ENCODE peak calls at places on chromosomes 6 and 20, in four cellular contexts. H is heart right ventricle, X is brain microvascular endothelial cell, Q is body of pancreas. R is an unnamed sample.

GRCh38 chr6:15066433-15067337 is 179.2 kb upstream of the JARID2 start:
- DNase-seq in H (no peak), X (peak; percentile 86), Q (no peak), R (peak; percentile 63)

GRCh38 chr6:64691069-64691468 is 1016.0 kb downstream of the EYS start:
- DNase-seq in H (no peak), X (no peak), Q (no peak), R (no peak)

GRCh38 chr20:5818346-5818681 is 68.1 kb downstream of the SHLD1 start:
- DNase-seq in H (no peak), X (no peak), Q (no peak), R (no peak)

GRCh38 chr6:165863801-165864200 is 200.8 kb upstream of the PDE10A start:
- DNase-seq in H (no peak), X (no peak), Q (no peak), R (no peak)

GRCh38 chr6:11889574-11889973 is 111.0 kb upstream of the ADTRP start:
- DNase-seq in H (no peak), X (no peak), Q (no peak), R (no peak)

GRCh38 chr6:56913276-56914138 is 41.4 kb upstream of the BEND6 start:
- DNase-seq in H (no peak), X (no peak), Q (no peak), R (no peak)

GRCh38 chr20:22984611-22985010 is 50.5 kb upstream of the SSTR4 start:
- DNase-seq in H (peak; percentile 18), X (no peak), Q (no peak), R (no peak)

GRCh38 chr6:37524025-37524647 is 24.4 kb upstream of the CCDC167 start:
- DNase-seq in H (no peak), X (peak; percentile 48), Q (no peak), R (no peak)

GRCh38 chr20:51510169-51510568 is 32.4 kb downstream of the NFATC2 start:
- DNase-seq in H (no peak), X (no peak), Q (no peak), R (no peak)

GRCh38 chr6:1479601-1480236 is 90.3 kb downstream of the FOXF2 start:
- DNase-seq in H (no peak), X (no peak), Q (no peak), R (no peak)

GRCh38 chr6:136587527-136587926 is 37.3 kb upstream of the MAP7 start:
- DNase-seq in H (no peak), X (no peak), Q (no peak), R (no peak)

GRCh38 chr6:52361945-52362442 is at the start of gene PAQR8:
- DNase-seq in H (peak; percentile 87), X (peak; percentile 21), Q (peak; percentile 58), R (peak; percentile 86)

GRCh38 chr20:43755390-43755789 is 28.6 kb upstream of the GTSF1L start:
- DNase-seq in H (no peak), X (peak; percentile 61), Q (no peak), R (no peak)

GRCh38 chr6:159790149-159790946 is at the start of gene MRPL18:
- DNase-seq in H (peak; percentile 91), X (peak; percentile 97), Q (peak; percentile 96), R (peak; percentile 95)

GRCh38 chr20:889932-890463 is 26.1 kb downstream of the ANGPT4 start:
- DNase-seq in H (no peak), X (no peak), Q (no peak), R (no peak)

GRCh38 chr6:136668571-136668970 is 118.3 kb upstream of the MAP7 start:
- DNase-seq in H (no peak), X (peak; percentile 52), Q (no peak), R (no peak)

GRCh38 chr20:29878281-29878741 is 1379.2 kb upstream of the DEFB115 start:
- DNase-seq in H (peak; percentile 14), X (no peak), Q (no peak), R (peak; percentile 61)

GRCh38 chr6:82976179-82976578 is 89.5 kb downstream of the UBE3D start:
- DNase-seq in H (no peak), X (no peak), Q (no peak), R (no peak)

GRCh38 chr6:126905917-126906316 is 212.6 kb upstream of the RSPO3 start:
- DNase-seq in H (no peak), X (peak; percentile 36), Q (no peak), R (no peak)

GRCh38 chr6:4102687-4103244 is 23.8 kb upstream of the FAM217A start:
- DNase-seq in H (no peak), X (no peak), Q (peak; percentile 47), R (no peak)

DNA sequence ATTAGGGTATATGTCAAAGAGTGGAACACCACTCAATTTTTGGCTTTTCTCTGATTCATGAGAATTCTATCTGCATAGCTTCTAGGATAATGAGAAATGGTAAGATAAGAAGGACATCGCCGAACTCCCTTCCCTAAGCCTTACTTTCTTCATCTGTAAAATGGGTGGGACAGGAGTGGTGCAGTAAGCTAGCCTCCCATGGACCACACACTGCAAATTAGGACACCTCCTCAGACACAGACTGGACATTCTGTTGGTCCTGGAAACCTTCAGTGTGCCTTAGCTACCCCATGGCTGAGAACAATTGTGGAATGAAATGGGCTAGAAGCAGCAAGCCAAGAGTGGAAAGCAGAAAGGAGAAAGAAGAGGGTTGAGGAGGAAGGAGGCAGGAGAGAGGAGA is 89.6 kb downstream of the BMP7 start:
- DNase-seq in H (no peak), X (no peak), Q (no peak), R (no peak)
- H3K36me3 ChIP-seq in H (no peaks in the 10 kb centered on the region), X (no peaks in the 10 kb centered on the region), Q (no peaks in the 10 kb centered on the region), R (no peaks in the 10 kb centered on the region)

GRCh38 chr6:93779086-93779858 is 359.9 kb upstream of the EPHA7 start:
- DNase-seq in H (peak; percentile 11), X (peak; percentile 77), Q (no peak), R (no peak)
- TF ChIP-seq CTCF in H (no peak), X (peak; percentile 55), Q (no peak), R (no peak)

GRCh38 chr6:118921084-118921483 is 13.9 kb downstream of the MCM9 start:
- DNase-seq in H (no peak), X (no peak), Q (no peak), R (no peak)
- H3K36me3 ChIP-seq in H (peaks cover 100% of the 10 kb centered on the region), X (peaks cover 5% of the 10 kb centered on the region), Q (peaks cover 17% of the 10 kb centered on the region), R (peaks cover 90% of the 10 kb centered on the region)

GRCh38 chr6:16633961-16634360 is 127.3 kb downstream of the ATXN1 start:
- DNase-seq in H (no peak), X (no peak), Q (no peak), R (no peak)

GRCh38 chr6:16635810-16636602 is 125.3 kb downstream of the ATXN1 start:
- DNase-seq in H (no peak), X (peak; percentile 77), Q (no peak), R (no peak)

GRCh38 chr6:16634855-16635254 is 126.4 kb downstream of the ATXN1 start:
- DNase-seq in H (no peak), X (no peak), Q (no peak), R (no peak)

GRCh38 chr6:16635291-16635809 is 125.9 kb downstream of the ATXN1 start:
- DNase-seq in H (no peak), X (no peak), Q (no peak), R (no peak)

DNA sequence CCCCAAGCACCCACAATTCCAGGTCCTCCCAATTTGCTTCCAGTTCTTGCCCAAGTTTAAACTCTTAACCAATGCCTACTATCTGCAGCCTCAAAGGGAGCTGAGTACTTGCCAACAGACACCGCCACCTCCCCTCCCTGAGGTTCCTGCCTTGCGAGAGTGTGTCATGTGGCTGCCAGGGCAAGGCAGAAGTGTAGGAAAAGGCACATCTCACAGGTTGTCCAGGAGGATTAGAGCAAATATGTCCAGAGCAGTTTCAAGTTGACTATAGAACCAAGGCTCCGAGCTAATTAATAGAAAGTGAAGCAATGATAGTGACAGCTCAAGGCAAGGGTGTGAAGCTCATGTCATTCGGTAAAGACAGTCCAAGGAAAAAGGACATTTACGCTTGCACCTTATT is 127.8 kb downstream of the ATXN1 start:
- DNase-seq in H (no peak), X (no peak), Q (no peak), R (no peak)
- TF ChIP-seq CTCF in H (no peak), X (no peak), Q (no peak), R (no peak)

DNA sequence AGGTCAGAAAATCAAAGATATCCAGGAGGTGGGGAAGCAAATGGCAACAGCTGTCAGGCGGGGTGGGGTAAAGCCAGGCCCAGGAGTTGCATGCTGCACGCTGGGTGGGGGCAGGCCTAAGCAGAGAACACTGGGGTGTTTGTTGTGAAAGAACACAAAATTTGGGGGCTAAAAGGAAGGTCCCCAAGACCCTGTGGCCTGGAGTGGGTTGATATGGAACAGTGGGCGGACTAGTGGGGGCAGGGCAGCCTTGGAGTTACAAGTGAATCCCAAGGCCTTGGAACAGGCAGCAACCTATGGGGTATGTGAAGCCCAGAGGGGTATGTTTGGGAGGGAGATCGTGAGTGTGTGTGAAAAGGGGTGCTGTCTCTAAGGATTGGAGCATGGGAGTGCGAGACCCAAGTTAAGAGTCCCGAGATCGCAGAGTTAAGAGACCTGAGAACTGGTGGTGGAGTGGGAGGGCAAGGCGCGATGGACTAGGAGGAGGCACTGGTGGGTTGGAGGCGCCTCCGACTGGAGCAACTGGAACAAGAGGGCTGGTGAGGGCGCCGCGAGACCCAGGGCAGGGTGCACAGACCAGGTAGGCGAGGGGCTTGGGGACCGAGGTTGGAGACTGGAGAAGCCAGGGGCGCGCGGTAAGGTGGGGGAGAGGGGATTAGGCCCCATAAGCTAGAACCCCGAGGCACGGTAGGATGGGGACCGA is 658 bp downstream of the CUL7 start:
- DNase-seq in H (peak; percentile 31), X (peak; percentile 12), Q (peak; percentile 41), R (peak; percentile 56)
- H3K36me3 ChIP-seq in H (peaks cover 63% of the 10 kb centered on the region), X (peaks cover 23% of the 10 kb centered on the region), Q (peaks cover 13% of the 10 kb centered on the region), R (peaks cover 64% of the 10 kb centered on the region)

GRCh38 chr6:42890311-42891198 is 11.1 kb downstream of the RPL7L1 start:
- DNase-seq in H (peak; percentile 92), X (peak; percentile 97), Q (peak; percentile 91), R (peak; percentile 94)
- TF ChIP-seq CTCF in H (no peak), X (no peak), Q (no peak), R (no peak)

GRCh38 chr20:2688041-2688591 is 4.5 kb upstream of the EBF4 start:
- DNase-seq in H (peak; percentile 52), X (peak; percentile 48), Q (peak; percentile 26), R (peak; percentile 71)

GRCh38 chr20:2690718-2691117 is 1.9 kb upstream of the EBF4 start:
- DNase-seq in H (no peak), X (no peak), Q (no peak), R (no peak)

GRCh38 chr20:2690213-2690612 is 2.4 kb upstream of the EBF4 start:
- DNase-seq in H (no peak), X (no peak), Q (no peak), R (no peak)

GRCh38 chr20:2691127-2691526 is 1.5 kb upstream of the EBF4 start:
- DNase-seq in H (no peak), X (no peak), Q (no peak), R (no peak)

GRCh38 chr20:2687514-2687913 is 5.1 kb upstream of the EBF4 start:
- DNase-seq in H (no peak), X (no peak), Q (no peak), R (no peak)
- H3K36me3 ChIP-seq in H (no peaks in the 10 kb centered on the region), X (no peaks in the 10 kb centered on the region), Q (no peaks in the 10 kb centered on the region), R (no peaks in the 10 kb centered on the region)